ENCODE peak calls at places on chromosomes 11 and 22, in four cellular contexts. I is progenitor cell of endocrine pancreas, U is fibroblast of mammary gland, P is IMR-90. R is an unnamed sample.

GRCh38 chr11:1224109-1224485 is 1.2 kb downstream of the MUC5B start:
- DNase-seq in I (no peak), P (no peak), U (no peak), R (no peak)

GRCh38 chr22:22810018-22810427 is 77.6 kb upstream of the IGLL5 start:
- DNase-seq in I (peak), P (peak), U (no peak), R (peak)

GRCh38 chr11:58289266-58289665 is 21.2 kb upstream of the OR10W1 start:
- DNase-seq in U (no peak), I (no peak), P (no peak), R (no peak)

GRCh38 chr11:42778193-42778592 is 533.6 kb upstream of the API5 start:
- DNase-seq in U (no peak), I (no peak), P (no peak), R (no peak)

GRCh38 chr11:93942176-93942575 is 79.0 kb upstream of the HEPHL1 start:
- DNase-seq in I (no peak), U (peak), P (no peak), R (no peak)

GRCh38 chr22:37210041-37210803 is 2.1 kb downstream of the SSTR3 start:
- DNase-seq in I (no peak), P (no peak), U (no peak), R (no peak)

GRCh38 chr11:9160166-9160565 is 68.8 kb upstream of the SCUBE2 start:
- DNase-seq in P (peak), I (no peak), U (no peak), R (no peak)

GRCh38 chr22:29311468-29312217 is 3.9 kb downstream of the RASL10A start:
- DNase-seq in P (no peak), U (no peak), I (no peak), R (no peak)

GRCh38 chr11:62880803-62881578 is at the start of gene SLC3A2:
- DNase-seq in I (peak), U (peak), P (peak), R (peak)

GRCh38 chr11:89667001-89667400 is 43.1 kb upstream of the TRIM77 start:
- DNase-seq in U (no peak), P (no peak), I (no peak), R (no peak)

GRCh38 chr22:32380991-32381390 is 23.3 kb downstream of the RFPL3 start:
- DNase-seq in I (no peak), U (no peak), P (peak), R (no peak)

GRCh38 chr11:1515082-1516060 is 28.8 kb upstream of the MOB2 start:
- DNase-seq in U (peak), I (peak), P (peak), R (peak)

GRCh38 chr11:3907590-3907989 is 52.1 kb downstream of the STIM1 start:
- DNase-seq in I (no peak), U (no peak), P (no peak), R (no peak)

GRCh38 chr22:43263645-43264514 is 76.9 kb upstream of the TTLL12 start:
- DNase-seq in I (no peak), P (peak), U (peak), R (no peak)

GRCh38 chr11:133058501-133058900 is 473.8 kb downstream of the OPCML start:
- DNase-seq in I (no peak), P (no peak), U (no peak), R (no peak)

GRCh38 chr11:31325162-31325561 is 44.4 kb downstream of the DCDC1 start:
- DNase-seq in I (no peak), U (peak), P (peak), R (no peak)